ENCODE peak calls at places on chromosomes 13 and 19, in four cellular contexts. R, I, K and M are unnamed samples.

GRCh38 chr19:46133101-46133627 is 8.7 kb upstream of the IGFL3 start:
- DNase-seq in R (peak; percentile 93), I (peak; percentile 83), K (peak; percentile 81), M (peak; percentile 100)

GRCh38 chr13:101951114-101951513 is 450.7 kb downstream of the FGF14 start:
- DNase-seq in R (no peak), I (no peak), K (no peak), M (no peak)

GRCh38 chr19:17942181-17942580 is 9.4 kb downstream of the CCDC124 start:
- DNase-seq in R (peak; percentile 59), I (no peak), K (no peak), M (no peak)

GRCh38 chr13:87709947-87710346 is 38.8 kb downstream of the SLITRK5 start:
- DNase-seq in R (no peak), I (no peak), K (no peak), M (no peak)

GRCh38 chr19:40802300-40803169 is 3.5 kb downstream of the EGLN2 start:
- DNase-seq in R (no peak), I (no peak), K (peak; percentile 35), M (no peak)

GRCh38 chr19:9945319-9945966 is 9.1 kb upstream of the OLFM2 start:
- DNase-seq in R (peak; percentile 56), I (peak; percentile 31), K (peak; percentile 99), M (peak; percentile 99)

GRCh38 chr19:47315125-47315821 is 5.6 kb downstream of the C5AR1 start:
- DNase-seq in R (peak; percentile 46), I (no peak), K (peak; percentile 98), M (peak; percentile 86)

GRCh38 chr19:3408996-3409345 is 42.6 kb downstream of the NFIC start:
- DNase-seq in R (no peak), I (no peak), K (no peak), M (no peak)

GRCh38 chr13:42762251-42762650 is 19.1 kb upstream of the FAM216B start:
- DNase-seq in R (no peak), I (no peak), K (no peak), M (no peak)

GRCh38 chr19:51468545-51468920 is 9.8 kb upstream of the CEACAM18 start:
- DNase-seq in R (no peak), I (no peak), K (no peak), M (no peak)

GRCh38 chr13:111115051-111115840 is at the start of gene ARHGEF7:
- DNase-seq in R (peak; percentile 69), I (peak; percentile 79), K (peak; percentile 69), M (peak; percentile 7)

GRCh38 chr19:40519352-40520322 is 52.8 kb downstream of the SPTBN4 start:
- DNase-seq in R (peak; percentile 81), I (peak; percentile 74), K (peak; percentile 61), M (peak; percentile 45)

GRCh38 chr13:98606296-98606695 is 29.4 kb upstream of the STK24 start:
- DNase-seq in R (peak; percentile 41), I (peak; percentile 37), K (no peak), M (no peak)

DNA sequence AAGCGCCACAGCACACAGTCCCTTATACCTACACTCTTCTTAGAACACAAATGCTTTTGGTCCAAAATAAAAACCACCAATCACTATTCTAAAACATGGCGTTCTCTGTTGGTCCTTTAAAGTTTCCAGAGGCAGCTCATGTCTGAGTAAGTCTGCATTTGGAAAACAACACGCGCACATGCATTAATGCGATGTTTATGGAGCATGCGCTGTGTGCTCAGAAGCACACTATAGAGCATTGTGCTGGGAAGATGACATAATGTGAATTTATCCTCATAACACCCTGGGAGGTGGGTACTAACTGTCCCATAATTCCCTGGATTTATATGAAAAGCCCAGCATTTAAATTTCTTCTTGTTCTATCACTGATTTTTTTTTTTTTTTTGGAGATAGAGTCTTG is 10.7 kb downstream of the ZNF682 start:
- DNase-seq in R (no peak), I (no peak), K (no peak), M (no peak)
- H3K4me2 ChIP-seq in R (no peak overlapping the region), I (no peak overlapping the region), K (no peak overlapping the region), M (no peak overlapping the region)

GRCh38 chr13:108985166-108985565 is 355.8 kb downstream of the MYO16 start:
- DNase-seq in R (no peak), I (no peak), K (no peak), M (peak; percentile 56)

GRCh38 chr13:108984251-108984920 is 355.0 kb downstream of the MYO16 start:
- DNase-seq in R (no peak), I (no peak), K (no peak), M (no peak)

GRCh38 chr13:108987488-108987887 is 358.1 kb downstream of the MYO16 start:
- DNase-seq in R (no peak), I (no peak), K (peak; percentile 7), M (peak; percentile 46)

GRCh38 chr13:108983273-108983672 is 353.9 kb downstream of the MYO16 start:
- DNase-seq in R (no peak), I (no peak), K (no peak), M (no peak)

GRCh38 chr13:108987945-108988344 is 358.5 kb downstream of the MYO16 start:
- DNase-seq in R (peak; percentile 7), I (no peak), K (no peak), M (no peak)
- H2AFZ ChIP-seq in R (no peak overlapping the region), I (no peak overlapping the region), K (no peak overlapping the region), M (no peak overlapping the region)

DNA sequence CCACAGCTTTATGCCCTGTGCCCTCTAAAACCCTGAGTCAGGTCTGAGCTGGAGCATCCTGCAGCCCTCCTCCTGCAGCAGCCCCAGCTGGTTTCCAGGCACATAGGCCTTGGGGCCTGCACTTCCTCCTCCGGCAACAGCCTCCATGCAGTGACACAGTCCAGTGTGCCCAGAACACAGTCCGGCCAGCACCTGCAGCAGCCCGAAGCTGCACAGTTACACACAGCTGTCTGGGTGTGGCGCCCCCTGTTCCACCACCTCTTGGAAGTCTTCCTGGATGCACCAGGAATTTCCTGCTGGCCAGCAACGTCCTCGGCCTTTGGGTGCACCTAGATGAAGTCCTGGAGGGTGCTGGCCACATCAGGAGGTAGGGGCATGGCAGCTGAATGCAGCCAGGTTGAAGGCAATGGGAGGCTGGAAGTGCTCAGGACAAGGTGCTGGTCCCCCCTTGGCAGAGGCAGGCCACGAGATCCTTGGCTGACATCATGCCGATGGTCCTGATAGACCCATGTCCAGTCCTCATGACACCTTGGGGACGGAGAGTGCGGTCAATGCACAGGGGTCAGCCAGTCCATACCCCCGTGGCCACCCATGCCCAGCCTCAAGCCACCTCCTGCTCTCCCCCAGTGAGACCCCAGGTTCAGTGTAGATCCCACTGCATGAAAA is 27.1 kb upstream of the PARP4 start:
- DNase-seq in R (no peak), I (no peak), K (no peak), M (no peak)
- H3K27ac ChIP-seq in R (no peak overlapping the region), I (no peak overlapping the region), K (no peak overlapping the region), M (no peak overlapping the region)

GRCh38 chr13:99948411-99948810 is 23.2 kb downstream of the ZIC5 start:
- DNase-seq in R (no peak), I (no peak), K (no peak), M (no peak)

GRCh38 chr13:99948907-99949656 is 22.5 kb downstream of the ZIC5 start:
- DNase-seq in R (no peak), I (no peak), K (no peak), M (no peak)

GRCh38 chr13:99953138-99953755 is 18.3 kb downstream of the ZIC5 start:
- DNase-seq in R (no peak), I (no peak), K (no peak), M (no peak)

GRCh38 chr13:99947666-99948065 is 23.9 kb downstream of the ZIC5 start:
- DNase-seq in R (no peak), I (no peak), K (no peak), M (no peak)

GRCh38 chr13:99949657-99950413 is 21.7 kb downstream of the ZIC5 start:
- DNase-seq in R (no peak), I (no peak), K (no peak), M (no peak)
- H3K4me2 ChIP-seq in R (no peak overlapping the region), I (peak overlapping the region; percentile 47), K (no peak overlapping the region), M (no peak overlapping the region)

DNA sequence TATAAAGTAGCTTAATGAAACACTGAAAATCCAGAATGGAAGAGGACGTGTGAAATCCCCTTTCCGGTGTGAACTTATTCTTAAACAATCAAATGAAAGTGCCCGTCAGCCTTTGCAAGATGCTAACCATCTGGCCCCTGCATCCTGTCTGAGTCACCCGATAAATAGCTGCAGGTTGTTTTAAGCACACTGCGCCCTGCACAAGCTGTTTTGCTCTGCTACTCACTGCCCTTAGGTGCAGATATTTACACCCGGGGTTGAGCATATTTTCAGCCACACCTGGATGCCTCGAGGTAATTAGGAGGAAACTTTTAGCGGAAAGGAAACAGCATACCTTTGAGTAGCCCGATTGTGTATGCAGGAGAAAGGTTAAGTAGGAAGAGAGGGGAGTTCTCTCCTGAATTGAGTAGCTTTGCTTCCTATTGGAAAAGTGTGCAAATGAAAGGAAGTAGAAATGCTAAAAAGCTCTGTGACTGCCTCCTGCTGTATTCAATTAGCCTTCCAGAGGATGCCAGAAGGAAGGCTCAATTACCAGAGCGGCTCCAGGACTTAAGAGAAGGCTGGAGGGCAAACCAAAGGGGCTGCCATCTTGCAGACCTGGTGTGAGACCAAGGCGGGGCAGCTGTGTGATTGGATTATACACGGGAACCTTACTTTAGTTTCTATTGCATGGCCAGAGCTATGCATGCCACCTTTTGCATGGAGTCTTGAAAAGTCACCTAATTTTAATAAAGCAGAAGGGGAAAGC is 42.5 kb downstream of the IRS2 start:
- DNase-seq in R (no peak), I (no peak), K (peak; percentile 63), M (peak; percentile 79)
- H2AFZ ChIP-seq in R (peak overlapping the region; percentile 14), I (no peak overlapping the region), K (no peak overlapping the region), M (no peak overlapping the region)

DNA sequence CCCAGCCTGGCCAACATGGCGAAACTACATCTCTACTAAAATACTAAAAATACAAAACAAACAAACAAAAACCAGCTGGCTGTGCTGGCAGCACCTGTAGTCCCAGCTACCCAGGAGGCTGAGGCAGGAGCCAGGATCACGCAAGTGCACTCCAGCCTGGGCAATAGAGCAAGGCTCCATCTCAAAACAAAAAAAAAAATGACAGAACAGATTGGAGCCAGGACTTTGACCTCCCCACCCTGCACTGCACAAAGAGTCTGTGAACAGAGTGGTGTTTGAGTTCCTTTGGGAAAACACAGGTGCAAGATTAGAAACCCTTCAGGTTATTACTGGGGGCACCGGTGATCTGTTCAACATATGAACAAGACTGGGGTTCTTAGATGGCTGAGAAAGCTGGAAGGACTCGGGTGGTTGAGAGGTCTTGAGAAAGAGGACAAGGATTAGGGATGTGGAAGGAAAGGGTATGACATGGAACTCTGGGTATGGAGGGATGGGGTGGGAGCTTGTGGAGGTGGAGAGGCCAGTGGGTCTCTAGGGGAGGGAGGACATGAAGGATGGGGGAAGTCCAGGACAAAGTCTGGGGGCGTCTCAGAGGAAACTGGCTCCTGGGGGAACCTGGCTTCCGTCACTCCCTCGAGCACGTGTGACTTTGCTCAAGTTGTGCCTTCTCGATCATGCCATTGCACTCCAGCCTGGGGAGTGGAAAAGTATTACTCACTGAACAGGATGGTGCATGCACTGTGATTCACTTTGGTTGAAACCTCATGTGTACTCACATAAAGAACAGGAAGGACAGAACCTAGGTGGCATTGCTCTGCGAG is 25.9 kb downstream of the RCN3 start:
- DNase-seq in R (no peak), I (no peak), K (peak; percentile 94), M (no peak)
- H3K27ac ChIP-seq in R (no peak overlapping the region), I (no peak overlapping the region), K (peak overlapping the region; percentile 82), M (no peak overlapping the region)